ENCODE peak calls at places on chromosomes 16 and 17, in nine cellular contexts. S is A549, Y is GM23338, E is SK-N-SH, M is HCT116, O is K562, H is Panc1, T is HepG2, N is GM12878. I is an unnamed sample.

GRCh38 chr17:67425571-67426160 is 48.6 kb downstream of the PITPNC1 start:
- DNase-seq in S (no peak), Y (no peak), E (no peak), M (no peak), O (no peak), H (no peak), T (no peak), N (no peak), I (no peak)

GRCh38 chr16:66058181-66058580 is 308.3 kb upstream of the CDH5 start:
- DNase-seq in S (no peak), Y (no peak), E (no peak), M (no peak), O (no peak), H (no peak), T (no peak), N (no peak), I (no peak)

GRCh38 chr16:89019511-89019910 is 42.5 kb upstream of the CBFA2T3 start:
- DNase-seq in S (no peak), Y (no peak), E (no peak), M (no peak), O (no peak), H (no peak), T (no peak), N (no peak), I (no peak)

GRCh38 chr17:17379197-17379991 is 76.2 kb downstream of the NT5M start:
- DNase-seq in S (no peak), Y (no peak), E (no peak), M (no peak), O (no peak), H (no peak), T (peak), N (no peak), I (no peak)

GRCh38 chr17:58252141-58252540 is 13.8 kb downstream of the LPO start:
- DNase-seq in S (no peak), Y (no peak), E (no peak), M (no peak), O (no peak), H (no peak), T (no peak), N (no peak), I (no peak)

GRCh38 chr16:2530629-2531318 is 434 bp downstream of the CEMP1 start:
- DNase-seq in S (no peak), Y (no peak), E (peak), M (no peak), O (no peak), H (no peak), T (no peak), N (no peak), I (no peak)

GRCh38 chr17:50209472-50210248 is 8.2 kb upstream of the COL1A1 start:
- DNase-seq in S (no peak), Y (peak), E (peak), M (no peak), O (peak), H (no peak), T (no peak), N (no peak), I (no peak)

GRCh38 chr16:76193851-76194620 is 83.2 kb upstream of the CNTNAP4 start:
- DNase-seq in S (no peak), Y (no peak), E (no peak), M (no peak), O (no peak), H (no peak), T (no peak), N (no peak), I (no peak)

GRCh38 chr16:80837421-80838263 is 33.2 kb upstream of the CDYL2 start:
- DNase-seq in S (no peak), Y (no peak), E (no peak), M (no peak), O (no peak), H (no peak), T (no peak), N (no peak), I (no peak)

GRCh38 chr17:10089221-10089799 is 109.1 kb downstream of the GAS7 start:
- DNase-seq in S (no peak), Y (no peak), E (no peak), M (no peak), O (no peak), H (no peak), T (no peak), N (no peak), I (peak)

GRCh38 chr17:64411999-64412771 is 21.5 kb upstream of the PECAM1 start:
- DNase-seq in S (no peak), Y (peak), E (no peak), M (no peak), O (no peak), H (no peak), T (no peak), N (no peak), I (peak)

GRCh38 chr16:84482001-84482891 is 22.2 kb downstream of the MEAK7 start:
- DNase-seq in S (no peak), Y (no peak), E (peak), M (no peak), O (no peak), H (no peak), T (no peak), N (no peak), I (no peak)

GRCh38 chr17:82333279-82334171 is at the start of gene SECTM1:
- DNase-seq in S (no peak), Y (peak), E (peak), M (no peak), O (no peak), H (no peak), T (no peak), N (no peak), I (no peak)
- TF ChIP-seq REST in S (no peak), Y (no peak), E (no peak), M (no peak), O (no peak), H (no peak), T (no peak), N (no peak), I (no peak)

GRCh38 chr16:51524555-51525373 is 373.7 kb upstream of the SALL1 start:
- DNase-seq in S (peak), Y (no peak), E (no peak), M (no peak), O (no peak), H (no peak), T (no peak), N (no peak), I (no peak)
- TF ChIP-seq CTCF in S (peak), Y (no peak), E (peak), M (no peak), O (no peak), H (no peak), T (peak), N (no peak), I (no peak)

DNA sequence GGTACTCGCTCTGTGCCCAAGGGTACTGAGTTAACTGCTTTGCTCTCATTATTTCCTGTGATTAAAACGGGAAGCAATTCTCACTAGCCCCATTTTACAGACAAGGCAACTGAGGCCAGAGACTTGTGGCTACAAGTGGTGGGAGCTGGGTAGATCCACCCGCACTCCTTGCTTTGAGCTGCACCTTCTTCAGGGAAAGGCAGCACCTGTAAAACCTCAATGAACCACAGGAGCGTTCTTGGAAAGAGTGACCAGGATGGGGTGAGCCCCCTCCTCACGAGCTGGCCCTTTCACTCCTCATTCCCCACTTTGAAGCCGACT is 80.0 kb downstream of the TIMM22 start:
- DNase-seq in S (no peak), Y (no peak), E (no peak), M (no peak), O (no peak), H (no peak), T (no peak), N (no peak), I (no peak)
- TF ChIP-seq REST in S (no peak), Y (no peak), E (no peak), M (no peak), O (no peak), H (no peak), T (no peak), N (no peak), I (no peak)

GRCh38 chr17:33202011-33202410 is 91.1 kb downstream of the ASIC2 start:
- DNase-seq in S (no peak), Y (peak), E (no peak), M (no peak), O (no peak), H (no peak), T (no peak), N (no peak), I (no peak)

GRCh38 chr17:33202796-33203195 is 90.3 kb downstream of the ASIC2 start:
- DNase-seq in S (no peak), Y (no peak), E (no peak), M (no peak), O (no peak), H (no peak), T (no peak), N (no peak), I (no peak)

GRCh38 chr17:33200116-33200515 is 93.0 kb downstream of the ASIC2 start:
- DNase-seq in S (peak), Y (no peak), E (no peak), M (no peak), O (no peak), H (peak), T (no peak), N (no peak), I (no peak)

GRCh38 chr17:33201255-33201654 is 91.8 kb downstream of the ASIC2 start:
- DNase-seq in S (no peak), Y (peak), E (no peak), M (no peak), O (peak), H (no peak), T (no peak), N (no peak), I (no peak)

GRCh38 chr17:33200587-33200986 is 92.5 kb downstream of the ASIC2 start:
- DNase-seq in S (peak), Y (peak), E (peak), M (no peak), O (peak), H (no peak), T (no peak), N (no peak), I (no peak)
- TF ChIP-seq CTCF in S (no peak), Y (peak), E (peak), M (no peak), O (peak), H (no peak), T (no peak), N (no peak), I (no peak)

GRCh38 chr17:29077320-29077719 is 34.4 kb downstream of the PIPOX start:
- DNase-seq in S (no peak), Y (no peak), E (no peak), M (no peak), O (no peak), H (no peak), T (no peak), N (no peak), I (no peak)

GRCh38 chr17:29079887-29080286 is 36.9 kb downstream of the PIPOX start:
- DNase-seq in S (no peak), Y (peak), E (no peak), M (no peak), O (no peak), H (no peak), T (no peak), N (no peak), I (no peak)

GRCh38 chr17:29079433-29079832 is 36.5 kb downstream of the PIPOX start:
- DNase-seq in S (no peak), Y (no peak), E (no peak), M (no peak), O (no peak), H (no peak), T (no peak), N (no peak), I (no peak)

GRCh38 chr17:29076722-29077121 is 33.8 kb downstream of the PIPOX start:
- DNase-seq in S (no peak), Y (peak), E (no peak), M (no peak), O (no peak), H (no peak), T (no peak), N (no peak), I (no peak)

DNA sequence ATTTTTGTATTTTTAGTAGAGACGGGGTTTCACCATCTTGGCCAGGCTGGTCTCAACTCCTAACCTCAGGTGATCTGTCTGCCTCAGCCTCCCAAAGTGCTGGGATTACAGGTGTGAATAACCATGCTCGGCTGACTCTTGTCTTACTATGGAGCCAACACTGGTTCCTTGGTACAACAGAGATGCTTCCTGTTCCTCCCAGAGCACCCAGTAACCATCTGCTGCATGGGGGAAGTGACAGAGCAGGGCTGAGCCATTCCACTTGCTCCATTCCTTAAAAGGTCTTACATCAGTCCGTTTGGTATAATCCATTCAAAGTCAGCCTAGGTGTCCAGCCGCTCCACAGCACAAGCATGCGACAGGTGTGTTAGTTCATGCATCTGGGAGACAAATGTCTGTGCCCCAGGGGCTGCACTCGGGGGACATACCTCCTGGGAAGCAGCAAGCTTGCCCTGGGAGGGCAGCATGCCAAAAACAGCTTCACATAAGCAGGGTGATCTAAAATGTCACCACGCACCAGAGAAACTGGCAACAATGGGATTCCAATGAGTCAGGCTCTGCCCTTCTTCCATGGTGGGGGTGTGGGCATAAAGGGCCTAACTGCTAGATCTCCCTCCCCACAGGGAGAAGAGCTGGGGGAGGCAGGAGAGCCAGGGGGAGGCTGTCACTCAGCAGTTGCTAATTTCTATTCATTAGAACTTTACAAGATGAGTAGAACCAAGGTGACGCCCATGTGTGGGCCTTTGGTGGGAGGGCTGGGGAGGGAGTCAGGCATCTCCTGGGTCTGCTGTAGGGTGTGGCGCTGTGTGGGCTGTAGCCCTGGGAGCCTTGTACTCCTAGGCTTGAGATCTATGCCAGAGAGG is 35.5 kb downstream of the PIPOX start:
- DNase-seq in S (no peak), Y (no peak), E (no peak), M (peak), O (no peak), H (no peak), T (no peak), N (no peak), I (peak)
- TF ChIP-seq REST in S (no peak), Y (no peak), E (no peak), M (no peak), O (no peak), H (no peak), T (no peak), N (no peak), I (no peak)

GRCh38 chr16:71893888-71894228 is 1.5 kb upstream of the IST1 start:
- DNase-seq in S (no peak), Y (no peak), E (no peak), M (no peak), O (no peak), H (no peak), T (no peak), N (no peak), I (no peak)

GRCh38 chr16:71894921-71895678 is at the start of gene IST1:
- DNase-seq in S (peak), Y (peak), E (peak), M (peak), O (peak), H (peak), T (peak), N (peak), I (peak)

GRCh38 chr16:71895679-71896385 is 501 bp downstream of the IST1 start:
- DNase-seq in S (peak), Y (peak), E (no peak), M (no peak), O (peak), H (no peak), T (no peak), N (no peak), I (peak)

GRCh38 chr16:71896688-71897368 is 1.5 kb downstream of the IST1 start:
- DNase-seq in S (no peak), Y (no peak), E (no peak), M (no peak), O (no peak), H (no peak), T (no peak), N (no peak), I (no peak)

GRCh38 chr16:71894229-71894920 is 956 bp upstream of the IST1 start:
- DNase-seq in S (peak), Y (peak), E (peak), M (peak), O (no peak), H (no peak), T (peak), N (no peak), I (peak)
- TF ChIP-seq CTCF in S (peak), Y (peak), E (peak), M (no peak), O (peak), H (no peak), T (peak), N (no peak), I (no peak)

DNA sequence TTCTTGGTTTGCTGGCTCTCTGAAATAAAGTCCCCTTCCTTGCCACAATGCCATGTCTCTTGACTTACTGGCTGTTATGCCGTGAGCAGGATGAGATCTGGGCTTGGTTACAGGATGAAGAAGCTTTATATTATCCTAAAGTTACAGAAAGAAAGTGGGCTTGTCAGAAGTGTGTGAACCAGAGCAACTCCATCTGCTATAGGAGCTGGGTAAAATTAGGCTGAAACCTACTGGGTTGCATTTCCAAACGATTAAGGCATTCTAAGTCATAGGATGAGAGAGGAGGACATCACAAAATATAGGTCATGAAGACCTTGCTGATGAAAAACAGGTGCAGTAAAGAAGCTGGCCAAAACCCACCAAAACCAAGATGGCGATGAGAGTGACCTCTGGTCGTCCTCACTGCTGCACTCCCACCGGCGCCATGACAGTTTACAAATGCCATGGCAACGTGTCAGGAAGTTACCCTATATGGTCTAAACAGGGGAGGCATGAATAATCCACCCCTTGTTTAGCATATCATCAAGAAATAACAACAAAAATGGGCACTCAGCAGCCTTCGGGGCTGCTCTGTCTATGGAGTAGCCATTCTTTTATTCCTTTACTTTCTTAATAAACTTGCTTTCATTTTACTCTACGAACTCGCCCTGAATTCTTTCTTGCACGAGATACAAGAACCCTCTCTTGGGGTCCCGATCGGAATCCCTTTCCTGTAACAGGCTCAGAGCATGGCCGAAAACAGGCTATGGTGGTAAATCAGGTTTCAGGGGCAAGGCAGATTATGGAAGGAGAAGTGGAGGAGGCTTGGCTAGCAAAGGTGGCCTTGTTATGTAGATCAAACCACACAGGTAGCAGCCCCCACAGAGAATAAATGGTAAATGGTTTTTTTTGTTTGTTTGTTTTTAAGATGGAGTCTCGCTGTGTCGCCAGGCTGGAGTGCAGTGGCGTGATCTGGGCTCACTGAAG is 81.3 kb upstream of the C16orf82 start:
- DNase-seq in S (no peak), Y (peak), E (no peak), M (no peak), O (no peak), H (no peak), T (no peak), N (no peak), I (no peak)
- TF ChIP-seq REST in S (no peak), Y (no peak), E (no peak), M (no peak), O (no peak), H (no peak), T (no peak), N (no peak), I (no peak)

DNA sequence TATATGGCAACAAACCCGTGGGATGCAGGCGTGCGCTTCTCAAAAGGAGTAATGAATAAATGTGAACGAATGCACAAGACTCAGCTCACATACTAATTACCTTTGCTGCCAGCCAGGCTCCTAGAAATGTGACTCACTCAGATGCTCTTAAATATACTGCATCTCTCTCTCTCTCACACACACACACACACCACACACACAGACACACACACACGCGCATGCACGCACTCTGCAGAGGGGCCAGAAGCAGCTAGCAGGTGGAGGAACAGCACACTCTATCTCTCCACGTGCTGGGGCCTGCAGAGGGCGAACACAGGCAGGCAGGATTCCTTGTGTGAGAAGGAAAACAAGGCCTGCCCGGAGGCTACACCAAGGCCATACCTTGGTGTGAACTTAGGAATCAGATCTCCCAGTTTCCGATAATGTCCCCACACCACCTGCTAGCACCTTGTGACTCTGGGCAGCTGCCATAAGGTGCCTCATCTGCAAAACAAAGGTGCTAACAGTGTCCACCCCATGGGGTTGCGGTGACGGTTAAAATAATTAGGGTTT is 5.3 kb downstream of the GPRC5B start:
- DNase-seq in S (peak), Y (peak), E (peak), M (no peak), O (no peak), H (no peak), T (peak), N (no peak), I (no peak)
- TF ChIP-seq CTCF in S (no peak), Y (peak), E (no peak), M (no peak), O (no peak), H (no peak), T (peak), N (no peak), I (no peak)

I was measured in HL-60.